ENCODE peak calls at places on chromosomes 7 and 10, in nine cellular contexts. Z is pancreas, Q is transverse colon, E is tibial artery, O is ovary, Y is lower lobe of right lung, K is left lung, N is uterus, R is thyroid gland. H is an unnamed sample.

GRCh38 chr10:117597216-117597615 is 54.7 kb downstream of the EMX2 start:
- DNase-seq in Z (no peak), Q (no peak), E (no peak), O (no peak), Y (no peak), K (no peak), N (no peak), R (no peak), H (no peak)

GRCh38 chr7:90216080-90216674 is 4.6 kb downstream of the STEAP2 start:
- DNase-seq in Z (no peak), Q (no peak), E (no peak), O (no peak), Y (no peak), K (no peak), N (no peak), R (no peak), H (no peak)

GRCh38 chr10:104868231-104868630 is 227.1 kb downstream of the SORCS3 start:
- DNase-seq in Z (no peak), Q (no peak), E (no peak), O (no peak), Y (no peak), K (no peak), N (no peak), R (no peak), H (no peak)

GRCh38 chr7:55794527-55794926 is 68.0 kb downstream of the SEPTIN14 start:
- DNase-seq in Z (no peak), Q (no peak), E (no peak), O (no peak), Y (no peak), K (no peak), N (no peak), R (no peak), H (no peak)

GRCh38 chr7:47336178-47337020 is 245.5 kb downstream of the TNS3 start:
- DNase-seq in Z (no peak), Q (no peak), E (peak; percentile 80), O (no peak), Y (no peak), K (no peak), N (no peak), R (peak; percentile 79), H (no peak)

GRCh38 chr10:88038268-88038667 is 174.8 kb downstream of the PTEN start:
- DNase-seq in Z (no peak), Q (no peak), E (no peak), O (no peak), Y (no peak), K (no peak), N (no peak), R (no peak), H (no peak)

GRCh38 chr10:110364531-110364937 is 59.8 kb upstream of the SMNDC1 start:
- DNase-seq in Z (no peak), Q (no peak), E (no peak), O (no peak), Y (no peak), K (no peak), N (no peak), R (no peak), H (no peak)

GRCh38 chr10:88849224-88849623 is 2.4 kb downstream of the ANKRD22 start:
- DNase-seq in Z (no peak), Q (no peak), E (no peak), O (no peak), Y (no peak), K (no peak), N (no peak), R (no peak), H (no peak)

GRCh38 chr7:37096341-37096740 is 352.3 kb downstream of the ELMO1 start:
- DNase-seq in Z (no peak), Q (no peak), E (no peak), O (no peak), Y (no peak), K (no peak), N (no peak), R (no peak), H (no peak)

GRCh38 chr7:121372376-121373024 is 23.6 kb downstream of the FAM3C start:
- DNase-seq in Z (no peak), Q (no peak), E (no peak), O (no peak), Y (no peak), K (no peak), N (no peak), R (no peak), H (no peak)

GRCh38 chr7:92785923-92786322 is 50.5 kb downstream of the CDK6 start:
- DNase-seq in Z (no peak), Q (no peak), E (no peak), O (no peak), Y (no peak), K (no peak), N (no peak), R (peak; percentile 51), H (no peak)

GRCh38 chr10:76071638-76072317 is 640.4 kb downstream of the LRMDA start:
- DNase-seq in Z (no peak), Q (no peak), E (no peak), O (no peak), Y (no peak), K (no peak), N (no peak), R (no peak), H (no peak)

GRCh38 chr7:31101544-31101943 is 49.4 kb downstream of the ADCYAP1R1 start:
- DNase-seq in Z (no peak), Q (no peak), E (no peak), O (no peak), Y (no peak), K (no peak), N (no peak), R (no peak), H (no peak)

GRCh38 chr7:111789880-111790279 is 227.6 kb upstream of the IMMP2L start:
- DNase-seq in Z (no peak), Q (no peak), E (no peak), O (no peak), Y (no peak), K (no peak), N (no peak), R (no peak), H (no peak)

GRCh38 chr10:71375954-71376353 is 20.8 kb upstream of the CDH23 start:
- DNase-seq in Z (no peak), Q (no peak), E (no peak), O (no peak), Y (no peak), K (no peak), N (no peak), R (no peak), H (no peak)

GRCh38 chr7:100483101-100483727 is 513 bp upstream of the NYAP1 start:
- DNase-seq in Z (no peak), Q (peak; percentile 80), E (no peak), O (peak; percentile 64), Y (peak; percentile 81), K (peak; percentile 96), N (peak; percentile 59), R (peak; percentile 62), H (peak; percentile 60)

GRCh38 chr7:48101880-48102448 is 12.9 kb downstream of the UPP1 start:
- DNase-seq in Z (no peak), Q (no peak), E (no peak), O (no peak), Y (no peak), K (no peak), N (no peak), R (no peak), H (no peak)

GRCh38 chr7:133741078-133741477 is 386.1 kb upstream of the LRGUK start:
- DNase-seq in Z (no peak), Q (no peak), E (no peak), O (no peak), Y (no peak), K (no peak), N (no peak), R (no peak), H (no peak)

GRCh38 chr10:43304687-43305333 is 37.9 kb upstream of the RASGEF1A start:
- DNase-seq in Z (peak; percentile 76), Q (peak; percentile 76), E (peak; percentile 72), O (peak; percentile 69), Y (peak; percentile 89), K (peak; percentile 95), N (peak; percentile 52), R (peak; percentile 64), H (peak; percentile 56)

DNA sequence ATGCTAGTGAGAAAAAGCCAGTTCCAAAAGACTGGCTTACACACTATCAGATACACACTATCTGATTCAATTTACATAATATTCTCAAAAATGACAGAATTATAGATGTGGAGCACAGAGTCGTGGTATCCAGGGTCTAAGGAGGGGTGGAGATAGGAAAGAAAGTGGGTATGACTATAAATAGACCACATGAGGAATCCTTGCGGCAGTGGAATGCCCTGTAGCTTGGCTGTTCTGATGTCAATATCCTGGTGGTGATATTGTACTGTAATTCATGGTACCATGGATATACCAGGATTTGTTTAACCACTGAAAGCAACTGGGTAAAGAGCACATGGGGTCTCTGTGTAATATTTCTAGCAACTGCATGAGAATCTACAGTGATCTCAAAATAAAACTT is 67.7 kb upstream of the TMEM72 start:
- DNase-seq in Z (no peak), Q (no peak), E (no peak), O (no peak), Y (no peak), K (no peak), N (no peak), R (no peak), H (no peak)
- H3K4me3 ChIP-seq in Z (no peak overlapping the region), Q (no peak overlapping the region), E (no peak overlapping the region), O (no peak overlapping the region), Y (no peak overlapping the region), K (no peak overlapping the region), N (no peak overlapping the region), R (no peak overlapping the region), H (no peak overlapping the region)

DNA sequence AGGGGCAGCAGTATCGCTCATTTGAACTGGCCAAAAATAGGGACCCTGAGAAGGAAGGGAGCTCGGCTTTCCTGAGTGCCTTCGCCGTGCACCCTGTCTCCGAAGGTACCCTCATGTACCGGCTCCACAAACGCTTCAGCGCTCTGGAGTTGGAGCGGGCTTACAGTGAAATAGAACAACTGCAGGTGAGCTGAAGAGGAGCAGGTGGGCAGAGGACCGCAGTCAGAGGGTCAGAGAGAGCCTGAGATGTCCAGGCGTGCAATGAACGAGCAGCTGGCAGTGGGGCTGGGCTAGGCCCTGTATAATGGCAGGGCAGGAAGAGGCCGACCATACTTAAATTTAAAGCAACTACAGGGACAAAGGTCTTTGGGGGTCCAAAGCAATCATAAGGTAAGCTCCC is 4.1 kb downstream of the CHPF2 start:
- DNase-seq in Z (no peak), Q (no peak), E (no peak), O (no peak), Y (peak; percentile 25), K (no peak), N (no peak), R (no peak), H (no peak)
- H3K27me3 ChIP-seq in Z (no peaks in the 10 kb centered on the region), Q (no peaks in the 10 kb centered on the region), E (no peaks in the 10 kb centered on the region), O (no peaks in the 10 kb centered on the region), Y (no peaks in the 10 kb centered on the region), K (no peaks in the 10 kb centered on the region), N (no peaks in the 10 kb centered on the region), R (no peaks in the 10 kb centered on the region), H (no peaks in the 10 kb centered on the region)

DNA sequence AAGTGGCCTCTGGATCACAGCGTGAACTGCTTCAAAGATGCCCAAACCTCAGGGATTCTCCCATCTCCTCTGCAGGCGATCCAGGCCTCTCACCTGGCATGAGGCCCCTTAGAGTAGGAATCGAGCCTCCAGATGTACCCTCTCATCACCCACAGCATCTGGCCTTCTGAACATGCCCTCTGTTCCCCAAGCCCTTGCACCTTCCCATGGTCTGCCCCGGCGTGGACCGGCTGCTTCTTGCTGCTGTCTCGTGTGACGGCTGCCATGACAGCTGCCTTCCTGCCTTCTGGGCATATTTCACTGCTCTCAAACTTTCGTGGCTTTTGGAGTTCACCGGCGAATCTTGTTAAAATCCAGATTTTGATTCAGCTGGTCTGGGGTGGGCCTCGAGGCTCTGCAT is 157.2 kb upstream of the NPS start:
- DNase-seq in Z (no peak), Q (no peak), E (no peak), O (no peak), Y (no peak), K (peak; percentile 58), N (no peak), R (no peak), H (no peak)
- H3K4me3 ChIP-seq in Z (no peak overlapping the region), Q (no peak overlapping the region), E (no peak overlapping the region), O (no peak overlapping the region), Y (no peak overlapping the region), K (no peak overlapping the region), N (no peak overlapping the region), R (no peak overlapping the region), H (no peak overlapping the region)

GRCh38 chr7:29562307-29562706 is 1.3 kb upstream of the PRR15 start:
- DNase-seq in Z (no peak), Q (no peak), E (no peak), O (no peak), Y (no peak), K (no peak), N (no peak), R (no peak), H (no peak)
- H3K27me3 ChIP-seq in Z (no peaks in the 10 kb centered on the region), Q (peaks cover 51% of the 10 kb centered on the region), E (peaks cover 44% of the 10 kb centered on the region), O (no peaks in the 10 kb centered on the region), Y (peaks cover 73% of the 10 kb centered on the region), K (peaks cover 93% of the 10 kb centered on the region), N (no peaks in the 10 kb centered on the region), R (no peaks in the 10 kb centered on the region), H (no peaks in the 10 kb centered on the region)